ENCODE peak calls at places on chromosome 22, in nine cellular contexts. One of them, this sample, is unnamed.

GRCh38 chr22:35510481-35510934 is 30.1 kb upstream of the RASD2 start:
- DNase-seq in prostate gland: no peak
- DNase-seq in neural crest cell: no peak
- DNase-seq in sigmoid colon: no peak
- DNase-seq in mucosa of descending colon: no peak
- DNase-seq in heart right ventricle: no peak
- DNase-seq in nephron progenitor cell: no peak
- DNase-seq in cardiac fibroblast: no peak
- DNase-seq in lung: no peak
- DNase-seq in this sample: no peak

GRCh38 chr22:43164636-43165035 is 13.3 kb downstream of the TSPO start:
- DNase-seq in mucosa of descending colon: no peak
- DNase-seq in neural crest cell: no peak
- DNase-seq in sigmoid colon: no peak
- DNase-seq in cardiac fibroblast: no peak
- DNase-seq in lung: no peak
- DNase-seq in nephron progenitor cell: no peak
- DNase-seq in heart right ventricle: no peak
- DNase-seq in prostate gland: no peak
- DNase-seq in this sample: no peak

GRCh38 chr22:43109921-43110443 is 568 bp upstream of the BIK start:
- DNase-seq in sigmoid colon: no peak
- DNase-seq in nephron progenitor cell: peak
- DNase-seq in cardiac fibroblast: no peak
- DNase-seq in neural crest cell: no peak
- DNase-seq in heart right ventricle: no peak
- DNase-seq in lung: no peak
- DNase-seq in mucosa of descending colon: peak
- DNase-seq in prostate gland: no peak
- DNase-seq in this sample: no peak

GRCh38 chr22:35352214-35353111 is 28.4 kb upstream of the HMOX1 start:
- DNase-seq in neural crest cell: peak
- DNase-seq in cardiac fibroblast: no peak
- DNase-seq in heart right ventricle: peak
- DNase-seq in prostate gland: no peak
- DNase-seq in sigmoid colon: peak
- DNase-seq in mucosa of descending colon: peak
- DNase-seq in nephron progenitor cell: peak
- DNase-seq in lung: peak
- DNase-seq in this sample: peak

GRCh38 chr22:47282851-47283250 is 520.4 kb downstream of the TBC1D22A start:
- DNase-seq in neural crest cell: no peak
- DNase-seq in mucosa of descending colon: no peak
- DNase-seq in prostate gland: no peak
- DNase-seq in lung: no peak
- DNase-seq in cardiac fibroblast: no peak
- DNase-seq in sigmoid colon: no peak
- DNase-seq in nephron progenitor cell: no peak
- DNase-seq in heart right ventricle: no peak
- DNase-seq in this sample: peak

GRCh38 chr22:38012604-38013072 is 28.3 kb upstream of the SOX10 start:
- DNase-seq in nephron progenitor cell: no peak
- DNase-seq in mucosa of descending colon: no peak
- DNase-seq in heart right ventricle: no peak
- DNase-seq in neural crest cell: no peak
- DNase-seq in sigmoid colon: no peak
- DNase-seq in cardiac fibroblast: peak
- DNase-seq in lung: no peak
- DNase-seq in prostate gland: no peak
- DNase-seq in this sample: no peak

GRCh38 chr22:41833369-41834004 is 582 bp downstream of the SREBF2 start:
- DNase-seq in neural crest cell: peak
- DNase-seq in heart right ventricle: peak
- DNase-seq in lung: peak
- DNase-seq in cardiac fibroblast: no peak
- DNase-seq in mucosa of descending colon: peak
- DNase-seq in nephron progenitor cell: peak
- DNase-seq in sigmoid colon: peak
- DNase-seq in prostate gland: peak
- DNase-seq in this sample: peak

GRCh38 chr22:42863349-42863911 is 6.4 kb upstream of the ARFGAP3 start:
- DNase-seq in mucosa of descending colon: no peak
- DNase-seq in neural crest cell: no peak
- DNase-seq in heart right ventricle: no peak
- DNase-seq in lung: no peak
- DNase-seq in cardiac fibroblast: peak
- DNase-seq in nephron progenitor cell: no peak
- DNase-seq in prostate gland: no peak
- DNase-seq in sigmoid colon: no peak
- DNase-seq in this sample: peak

GRCh38 chr22:47837703-47838102 is 1075.3 kb downstream of the TBC1D22A start:
- DNase-seq in heart right ventricle: no peak
- DNase-seq in sigmoid colon: no peak
- DNase-seq in cardiac fibroblast: peak
- DNase-seq in neural crest cell: no peak
- DNase-seq in mucosa of descending colon: no peak
- DNase-seq in prostate gland: no peak
- DNase-seq in lung: no peak
- DNase-seq in nephron progenitor cell: no peak
- DNase-seq in this sample: no peak

GRCh38 chr22:22820626-22821025 is 67.0 kb upstream of the IGLL5 start:
- DNase-seq in prostate gland: no peak
- DNase-seq in nephron progenitor cell: no peak
- DNase-seq in mucosa of descending colon: no peak
- DNase-seq in cardiac fibroblast: no peak
- DNase-seq in sigmoid colon: no peak
- DNase-seq in heart right ventricle: no peak
- DNase-seq in lung: no peak
- DNase-seq in neural crest cell: no peak
- DNase-seq in this sample: no peak

GRCh38 chr22:45580703-45581381 is 78.2 kb downstream of the FBLN1 start:
- DNase-seq in nephron progenitor cell: no peak
- DNase-seq in mucosa of descending colon: no peak
- DNase-seq in neural crest cell: no peak
- DNase-seq in sigmoid colon: no peak
- DNase-seq in cardiac fibroblast: no peak
- DNase-seq in prostate gland: no peak
- DNase-seq in heart right ventricle: no peak
- DNase-seq in lung: no peak
- DNase-seq in this sample: no peak

GRCh38 chr22:31926086-31926485 is 18.2 kb upstream of the YWHAH start:
- DNase-seq in lung: no peak
- DNase-seq in prostate gland: no peak
- DNase-seq in heart right ventricle: no peak
- DNase-seq in nephron progenitor cell: no peak
- DNase-seq in sigmoid colon: no peak
- DNase-seq in cardiac fibroblast: no peak
- DNase-seq in neural crest cell: no peak
- DNase-seq in mucosa of descending colon: no peak
- DNase-seq in this sample: no peak
- TF ChIP-seq CTCF in lung: no peak
- TF ChIP-seq CTCF in prostate gland: no peak
- TF ChIP-seq CTCF in heart right ventricle: no peak
- TF ChIP-seq CTCF in nephron progenitor cell: no peak
- TF ChIP-seq CTCF in sigmoid colon: no peak
- TF ChIP-seq CTCF in cardiac fibroblast: no peak
- TF ChIP-seq CTCF in neural crest cell: no peak
- TF ChIP-seq CTCF in mucosa of descending colon: no peak
- TF ChIP-seq CTCF in this sample: no peak

GRCh38 chr22:24404561-24405275 is 22.7 kb upstream of the ADORA2A start:
- DNase-seq in sigmoid colon: no peak
- DNase-seq in mucosa of descending colon: no peak
- DNase-seq in neural crest cell: no peak
- DNase-seq in nephron progenitor cell: no peak
- DNase-seq in prostate gland: no peak
- DNase-seq in heart right ventricle: no peak
- DNase-seq in cardiac fibroblast: no peak
- DNase-seq in lung: no peak
- DNase-seq in this sample: no peak

GRCh38 chr22:24402460-24403192 is 24.8 kb upstream of the ADORA2A start:
- DNase-seq in heart right ventricle: peak
- DNase-seq in neural crest cell: no peak
- DNase-seq in mucosa of descending colon: peak
- DNase-seq in cardiac fibroblast: peak
- DNase-seq in lung: peak
- DNase-seq in sigmoid colon: peak
- DNase-seq in prostate gland: peak
- DNase-seq in nephron progenitor cell: no peak
- DNase-seq in this sample: peak

GRCh38 chr22:24400726-24401596 is 26.4 kb upstream of the ADORA2A start:
- DNase-seq in cardiac fibroblast: peak
- DNase-seq in prostate gland: no peak
- DNase-seq in heart right ventricle: no peak
- DNase-seq in sigmoid colon: no peak
- DNase-seq in mucosa of descending colon: no peak
- DNase-seq in nephron progenitor cell: no peak
- DNase-seq in neural crest cell: no peak
- DNase-seq in lung: no peak
- DNase-seq in this sample: peak

GRCh38 chr22:24400037-24400725 is 27.2 kb upstream of the ADORA2A start:
- DNase-seq in nephron progenitor cell: no peak
- DNase-seq in sigmoid colon: no peak
- DNase-seq in cardiac fibroblast: no peak
- DNase-seq in lung: no peak
- DNase-seq in heart right ventricle: no peak
- DNase-seq in neural crest cell: no peak
- DNase-seq in prostate gland: no peak
- DNase-seq in mucosa of descending colon: no peak
- DNase-seq in this sample: peak

GRCh38 chr22:24401824-24402434 is 25.5 kb upstream of the ADORA2A start:
- DNase-seq in heart right ventricle: no peak
- DNase-seq in prostate gland: no peak
- DNase-seq in cardiac fibroblast: no peak
- DNase-seq in nephron progenitor cell: no peak
- DNase-seq in neural crest cell: no peak
- DNase-seq in mucosa of descending colon: peak
- DNase-seq in sigmoid colon: no peak
- DNase-seq in lung: no peak
- DNase-seq in this sample: no peak
- TF ChIP-seq CTCF in heart right ventricle: no peak
- TF ChIP-seq CTCF in prostate gland: no peak
- TF ChIP-seq CTCF in cardiac fibroblast: no peak
- TF ChIP-seq CTCF in nephron progenitor cell: no peak
- TF ChIP-seq CTCF in neural crest cell: no peak
- TF ChIP-seq CTCF in mucosa of descending colon: no peak
- TF ChIP-seq CTCF in sigmoid colon: no peak
- TF ChIP-seq CTCF in lung: no peak
- TF ChIP-seq CTCF in this sample: no peak

GRCh38 chr22:19800306-19800705 is 39.7 kb downstream of the TBX1 start:
- DNase-seq in sigmoid colon: no peak
- DNase-seq in heart right ventricle: peak
- DNase-seq in lung: no peak
- DNase-seq in nephron progenitor cell: no peak
- DNase-seq in prostate gland: no peak
- DNase-seq in neural crest cell: no peak
- DNase-seq in cardiac fibroblast: no peak
- DNase-seq in mucosa of descending colon: no peak
- DNase-seq in this sample: no peak

GRCh38 chr22:19798825-19799224 is 38.2 kb downstream of the TBX1 start:
- DNase-seq in nephron progenitor cell: no peak
- DNase-seq in prostate gland: no peak
- DNase-seq in heart right ventricle: no peak
- DNase-seq in sigmoid colon: no peak
- DNase-seq in neural crest cell: no peak
- DNase-seq in mucosa of descending colon: no peak
- DNase-seq in lung: no peak
- DNase-seq in cardiac fibroblast: no peak
- DNase-seq in this sample: no peak

GRCh38 chr22:19798320-19798665 is 37.7 kb downstream of the TBX1 start:
- DNase-seq in cardiac fibroblast: no peak
- DNase-seq in neural crest cell: no peak
- DNase-seq in heart right ventricle: peak
- DNase-seq in lung: no peak
- DNase-seq in nephron progenitor cell: no peak
- DNase-seq in mucosa of descending colon: no peak
- DNase-seq in prostate gland: no peak
- DNase-seq in sigmoid colon: no peak
- DNase-seq in this sample: no peak

GRCh38 chr22:19800761-19801244 is 40.2 kb downstream of the TBX1 start:
- DNase-seq in heart right ventricle: peak
- DNase-seq in prostate gland: no peak
- DNase-seq in cardiac fibroblast: peak
- DNase-seq in mucosa of descending colon: no peak
- DNase-seq in nephron progenitor cell: no peak
- DNase-seq in lung: no peak
- DNase-seq in sigmoid colon: peak
- DNase-seq in neural crest cell: peak
- DNase-seq in this sample: no peak

GRCh38 chr22:19799322-19800190 is 39.0 kb downstream of the TBX1 start:
- DNase-seq in heart right ventricle: peak
- DNase-seq in sigmoid colon: peak
- DNase-seq in neural crest cell: no peak
- DNase-seq in mucosa of descending colon: no peak
- DNase-seq in nephron progenitor cell: peak
- DNase-seq in lung: no peak
- DNase-seq in cardiac fibroblast: peak
- DNase-seq in prostate gland: no peak
- DNase-seq in this sample: no peak
- TF ChIP-seq CTCF in heart right ventricle: no peak
- TF ChIP-seq CTCF in sigmoid colon: no peak
- TF ChIP-seq CTCF in neural crest cell: no peak
- TF ChIP-seq CTCF in mucosa of descending colon: no peak
- TF ChIP-seq CTCF in nephron progenitor cell: no peak
- TF ChIP-seq CTCF in lung: no peak
- TF ChIP-seq CTCF in cardiac fibroblast: no peak
- TF ChIP-seq CTCF in prostate gland: no peak
- TF ChIP-seq CTCF in this sample: no peak

GRCh38 chr22:27689664-27690063 is 111.9 kb downstream of the MN1 start:
- DNase-seq in lung: no peak
- DNase-seq in cardiac fibroblast: no peak
- DNase-seq in heart right ventricle: no peak
- DNase-seq in nephron progenitor cell: no peak
- DNase-seq in prostate gland: no peak
- DNase-seq in sigmoid colon: no peak
- DNase-seq in neural crest cell: no peak
- DNase-seq in mucosa of descending colon: no peak
- DNase-seq in this sample: no peak

GRCh38 chr22:27687984-27688545 is 113.5 kb downstream of the MN1 start:
- DNase-seq in lung: no peak
- DNase-seq in prostate gland: no peak
- DNase-seq in mucosa of descending colon: no peak
- DNase-seq in heart right ventricle: no peak
- DNase-seq in cardiac fibroblast: no peak
- DNase-seq in sigmoid colon: no peak
- DNase-seq in neural crest cell: no peak
- DNase-seq in nephron progenitor cell: no peak
- DNase-seq in this sample: no peak

GRCh38 chr22:27686534-27686933 is 115.0 kb downstream of the MN1 start:
- DNase-seq in mucosa of descending colon: peak
- DNase-seq in lung: no peak
- DNase-seq in sigmoid colon: peak
- DNase-seq in heart right ventricle: peak
- DNase-seq in nephron progenitor cell: no peak
- DNase-seq in prostate gland: no peak
- DNase-seq in cardiac fibroblast: peak
- DNase-seq in neural crest cell: no peak
- DNase-seq in this sample: no peak

GRCh38 chr22:27692243-27692642 is 109.3 kb downstream of the MN1 start:
- DNase-seq in mucosa of descending colon: no peak
- DNase-seq in lung: no peak
- DNase-seq in prostate gland: no peak
- DNase-seq in neural crest cell: no peak
- DNase-seq in cardiac fibroblast: no peak
- DNase-seq in heart right ventricle: no peak
- DNase-seq in sigmoid colon: no peak
- DNase-seq in nephron progenitor cell: no peak
- DNase-seq in this sample: no peak

GRCh38 chr22:27690596-27690995 is 111.0 kb downstream of the MN1 start:
- DNase-seq in mucosa of descending colon: no peak
- DNase-seq in neural crest cell: no peak
- DNase-seq in nephron progenitor cell: no peak
- DNase-seq in cardiac fibroblast: no peak
- DNase-seq in lung: no peak
- DNase-seq in prostate gland: no peak
- DNase-seq in heart right ventricle: no peak
- DNase-seq in sigmoid colon: no peak
- DNase-seq in this sample: no peak
- TF ChIP-seq CTCF in mucosa of descending colon: no peak
- TF ChIP-seq CTCF in neural crest cell: no peak
- TF ChIP-seq CTCF in nephron progenitor cell: no peak
- TF ChIP-seq CTCF in cardiac fibroblast: no peak
- TF ChIP-seq CTCF in lung: no peak
- TF ChIP-seq CTCF in prostate gland: no peak
- TF ChIP-seq CTCF in heart right ventricle: no peak
- TF ChIP-seq CTCF in sigmoid colon: no peak
- TF ChIP-seq CTCF in this sample: no peak